ENCODE peak calls at places on chromosomes 16 and 17, in five cellular contexts. J is GM18507; E is AG20443; G is naive thymus-derived CD8-positive, alpha-beta T cell; B is EH. Y is an unnamed sample.

GRCh38 chr17:81931557-81932332 is 4.2 kb upstream of the MAFG start:
- DNase-seq in G (no peak), B (no peak), J (no peak), E (no peak), Y (no peak)

GRCh38 chr17:59746849-59747445 is 39.5 kb downstream of the VMP1 start:
- DNase-seq in E (peak; percentile 47), B (peak; percentile 69), J (no peak), G (no peak), Y (peak; percentile 82)

GRCh38 chr17:48626470-48627241 is 498 bp upstream of the HOXB9 start:
- DNase-seq in J (no peak), E (no peak), G (no peak), B (no peak), Y (peak; percentile 86)

GRCh38 chr16:53207810-53208752 is 153.3 kb downstream of the CHD9 start:
- DNase-seq in G (no peak), E (peak; percentile 81), B (peak; percentile 88), J (peak; percentile 38), Y (peak; percentile 92)

GRCh38 chr16:31386157-31386984 is 6.8 kb upstream of the ITGAD start:
- DNase-seq in G (no peak), E (peak; percentile 65), B (peak; percentile 40), J (no peak), Y (peak; percentile 49)

GRCh38 chr16:3625911-3626732 is 14.7 kb upstream of the SLX4 start:
- DNase-seq in J (no peak), B (peak; percentile 6), E (no peak), G (no peak), Y (no peak)

GRCh38 chr17:9817086-9817485 is 4.8 kb downstream of the GSG1L2 start:
- DNase-seq in E (peak; percentile 70), B (peak; percentile 32), J (no peak), G (no peak), Y (no peak)

GRCh38 chr16:85321856-85322271 is 209.6 kb upstream of the CIBAR2 start:
- DNase-seq in J (no peak), G (no peak), E (peak; percentile 94), B (peak; percentile 96), Y (no peak)

GRCh38 chr17:81071761-81072741 is 37.1 kb downstream of the BAIAP2 start:
- DNase-seq in G (no peak), B (no peak), E (no peak), J (no peak), Y (no peak)

Y was measured in A549.